ENCODE peak calls at places on chromosomes 4 and X, in four cellular contexts. Z, V, J and B are unnamed samples.

GRCh38 chr4:141036786-141037185 is 96.5 kb downstream of the RNF150 start:
- DNase-seq in Z (no peak), V (no peak), J (no peak), B (no peak)

GRCh38 chrX:70481871-70482270 is 37.2 kb downstream of the DLG3 start:
- DNase-seq in Z (no peak), V (no peak), J (no peak), B (no peak)

GRCh38 chrX:19678941-19679340 is 163.6 kb upstream of the MAP3K15 start:
- DNase-seq in Z (no peak), V (no peak), J (no peak), B (no peak)

GRCh38 chrX:97199501-97199900 is 315.8 kb downstream of the RPA4 start:
- DNase-seq in Z (no peak), V (no peak), J (no peak), B (no peak)

GRCh38 chr4:6008092-6008551 is 10.1 kb downstream of the C4orf50 start:
- DNase-seq in Z (no peak), V (no peak), J (no peak), B (no peak)

GRCh38 chr4:30268370-30268769 is 451.8 kb upstream of the PCDH7 start:
- DNase-seq in Z (no peak), V (no peak), J (no peak), B (no peak)

GRCh38 chrX:112820364-112821308 is 20.0 kb downstream of the AMOT start:
- DNase-seq in Z (no peak), V (no peak), J (no peak), B (no peak)

GRCh38 chr4:75844151-75844662 is 58.0 kb downstream of the PPEF2 start:
- DNase-seq in Z (no peak), V (no peak), J (no peak), B (no peak)

GRCh38 chr4:155999743-156000142 is 46.1 kb upstream of the CTSO start:
- DNase-seq in Z (no peak), V (no peak), J (no peak), B (no peak)

GRCh38 chr4:41360911-41361830 is 104.4 kb downstream of the UCHL1 start:
- DNase-seq in Z (peak), V (peak), J (peak), B (peak)

GRCh38 chrX:123450217-123450616 is 266.1 kb downstream of the GRIA3 start:
- DNase-seq in Z (no peak), V (no peak), J (no peak), B (no peak)

GRCh38 chr4:106978046-106978774 is 57.9 kb downstream of the DKK2 start:
- DNase-seq in Z (no peak), V (no peak), J (no peak), B (no peak)

GRCh38 chrX:3403748-3404147 is 57.3 kb upstream of the MXRA5 start:
- DNase-seq in Z (no peak), V (no peak), J (no peak), B (no peak)

GRCh38 chr4:9921326-9921725 is 100.0 kb downstream of the SLC2A9 start:
- DNase-seq in Z (no peak), V (no peak), J (no peak), B (no peak)

GRCh38 chr4:16204505-16204904 is 21.8 kb downstream of the TAPT1 start:
- DNase-seq in Z (no peak), V (peak), J (no peak), B (no peak)

GRCh38 chr4:141637565-141637964 is 1.2 kb downstream of the IL15 start:
- DNase-seq in Z (no peak), V (no peak), J (no peak), B (no peak)

GRCh38 chr4:16912896-16913295 is 14.5 kb upstream of the LDB2 start:
- DNase-seq in Z (no peak), V (no peak), J (no peak), B (no peak)

GRCh38 chrX:3712080-3712869 is 1.2 kb downstream of the PRKX start:
- DNase-seq in Z (peak), V (no peak), J (no peak), B (peak)

GRCh38 chr4:88054909-88055308 is 47.5 kb downstream of the PKD2 start:
- DNase-seq in Z (peak), V (no peak), J (no peak), B (no peak)

GRCh38 chr4:4260185-4260751 is 12.2 kb upstream of the TMEM128 start:
- DNase-seq in Z (no peak), V (no peak), J (no peak), B (no peak)

GRCh38 chr4:76017056-76017686 is 6.1 kb downstream of the CXCL10 start:
- DNase-seq in Z (no peak), V (no peak), J (no peak), B (no peak)

GRCh38 chr4:170979736-170980135 is 833.5 kb upstream of the GALNTL6 start:
- DNase-seq in Z (no peak), V (no peak), J (no peak), B (peak)

GRCh38 chr4:83075271-83075670 is 39.3 kb downstream of the PLAC8 start:
- DNase-seq in Z (no peak), V (no peak), J (no peak), B (no peak)

GRCh38 chr4:181007751-181008150 is 1235.5 kb upstream of the TENM3 start:
- DNase-seq in Z (no peak), V (no peak), J (no peak), B (no peak)

GRCh38 chrX:66633541-66633940 is 5.3 kb downstream of the EDA2R start:
- DNase-seq in Z (no peak), V (no peak), J (no peak), B (no peak)

GRCh38 chr4:167014944-167015343 is 219.3 kb downstream of the SPOCK3 start:
- DNase-seq in Z (no peak), V (no peak), J (no peak), B (no peak)

GRCh38 chrX:31546130-31546529 is 474.3 kb upstream of the FTHL17 start:
- DNase-seq in Z (no peak), V (no peak), J (no peak), B (no peak)

GRCh38 chrX:153533041-153533565 is 15.7 kb downstream of the ATP2B3 start:
- DNase-seq in Z (no peak), V (no peak), J (no peak), B (no peak)

GRCh38 chr4:142356797-142357196 is 489.3 kb downstream of the INPP4B start:
- DNase-seq in Z (no peak), V (no peak), J (no peak), B (no peak)

DNA sequence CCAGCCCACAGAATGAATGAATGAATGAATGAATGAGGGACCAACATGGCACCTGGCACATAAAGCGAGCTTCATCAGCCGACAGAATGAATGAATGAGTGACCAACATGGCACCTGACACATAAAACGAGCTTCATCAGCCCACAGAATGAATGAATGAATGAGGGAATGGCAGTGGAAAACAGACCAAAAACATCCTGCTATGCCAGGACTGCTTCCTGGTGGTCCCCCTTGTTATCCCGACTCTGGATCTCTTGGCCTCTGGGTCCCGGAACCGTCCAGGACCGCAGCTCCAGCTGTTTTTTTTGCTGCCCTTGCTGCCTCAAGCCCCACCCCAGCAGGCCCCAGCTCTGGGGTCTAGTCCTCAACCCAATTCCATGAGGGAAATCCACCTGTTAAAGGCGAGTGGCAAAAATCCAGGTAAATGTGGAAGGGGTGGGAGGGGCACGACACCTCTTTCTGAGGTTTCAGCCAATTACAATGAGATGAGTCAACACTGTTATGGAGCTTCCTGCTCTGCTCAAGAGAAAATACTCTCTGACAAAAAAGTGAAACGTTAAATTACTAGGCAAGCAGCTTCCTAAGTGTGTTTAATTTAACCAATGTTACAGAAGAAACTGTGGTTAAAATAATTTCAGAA is 72.0 kb upstream of the MTNR1A start:
- DNase-seq in Z (no peak), V (no peak), J (no peak), B (no peak)
- H3K27ac ChIP-seq in Z (no peak), V (no peak), J (no peak), B (no peak)

DNA sequence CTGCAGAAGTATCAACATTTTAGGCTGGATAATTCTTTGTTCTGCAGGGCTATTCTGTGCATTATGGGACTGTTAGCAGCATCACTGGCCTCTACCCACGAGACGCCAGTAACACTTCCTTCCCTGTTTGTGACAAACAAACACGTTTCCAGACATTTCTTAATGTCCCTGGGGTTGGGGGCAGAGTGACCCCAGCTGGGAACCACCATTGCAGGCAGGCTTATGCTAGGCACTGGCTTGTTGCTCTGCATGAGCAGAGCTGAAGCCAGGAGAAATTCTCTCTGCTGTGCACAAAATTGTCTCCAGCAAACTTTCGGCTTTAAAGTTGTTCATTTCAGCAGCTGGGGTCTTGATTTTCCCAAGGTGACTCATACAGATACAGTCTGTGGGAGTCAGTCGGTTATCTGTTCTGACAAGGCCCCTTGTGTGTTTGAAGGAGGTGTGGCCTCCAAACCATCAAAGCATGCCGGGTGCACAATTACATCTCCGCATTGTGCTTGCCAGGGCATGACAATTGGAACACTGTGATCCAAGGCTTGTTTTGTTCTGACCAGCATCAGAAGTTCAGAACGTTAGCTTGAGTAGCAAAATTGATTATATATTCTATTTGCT is 156.4 kb upstream of the BOD1L1 start:
- DNase-seq in Z (no peak), V (no peak), J (no peak), B (no peak)
- H3K27ac ChIP-seq in Z (no peak), V (no peak), J (no peak), B (no peak)

DNA sequence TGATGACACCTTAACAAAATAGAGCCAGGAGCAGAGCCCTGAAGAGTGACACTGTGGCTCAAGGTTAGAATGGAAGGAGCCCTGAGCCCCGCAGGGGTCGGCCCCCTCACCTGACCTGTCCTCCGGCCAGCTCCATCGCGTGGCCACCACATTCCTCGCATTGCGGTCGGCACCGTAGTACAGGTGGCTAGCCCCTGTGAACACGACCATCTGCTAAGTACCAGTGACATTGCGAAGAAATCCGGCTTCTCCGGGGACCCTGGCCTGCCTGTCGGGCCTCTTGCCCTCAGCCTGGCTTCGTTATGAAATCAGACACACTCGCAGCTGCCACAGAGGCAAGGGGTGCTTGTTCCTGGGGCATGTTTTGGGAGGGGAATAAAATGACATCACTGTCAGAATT is 179.0 kb downstream of the AFAP1 start:
- DNase-seq in Z (peak), V (peak), J (no peak), B (no peak)
- H3K27ac ChIP-seq in Z (no peak), V (no peak), J (no peak), B (no peak)

DNA sequence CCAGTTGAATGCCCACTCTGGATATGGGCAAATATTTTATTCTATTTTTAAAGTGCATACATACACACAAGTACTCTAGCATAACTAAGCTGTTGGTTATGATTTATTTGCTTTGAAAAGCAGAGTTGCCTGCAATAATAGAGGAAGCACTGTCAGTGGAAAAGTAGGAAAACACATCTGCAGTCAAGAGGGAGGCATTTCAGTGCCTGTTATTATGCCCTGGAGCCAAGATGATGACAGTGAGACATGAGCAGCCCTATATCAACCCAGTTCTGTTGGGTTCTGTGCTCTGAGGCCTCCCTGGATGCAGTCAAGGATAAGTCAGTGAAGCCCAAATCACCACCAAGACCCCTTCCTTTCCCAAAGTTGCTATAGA is 64.0 kb downstream of the PALLD start:
- DNase-seq in Z (no peak), V (no peak), J (no peak), B (no peak)
- H3K27ac ChIP-seq in Z (no peak), V (no peak), J (peak), B (no peak)